ENCODE peak calls at places on chromosome 13, in five cellular contexts. Y, E, J, D and N are unnamed samples.

GRCh38 chr13:44188257-44188656 is 185.4 kb upstream of the SERP2 start:
- DNase-seq in J (peak; percentile 36), D (peak; percentile 56), E (no peak), Y (no peak), N (no peak)

GRCh38 chr13:36728006-36728405 is 54.2 kb downstream of the SERTM1 start:
- DNase-seq in E (no peak), D (no peak), Y (no peak), J (no peak), N (no peak)

GRCh38 chr13:27857271-27857670 is 62.5 kb upstream of the PDX1 start:
- DNase-seq in Y (no peak), J (no peak), D (no peak), E (no peak), N (no peak)

GRCh38 chr13:39100996-39101751 is 62.9 kb downstream of the NHLRC3 start:
- DNase-seq in E (no peak), D (no peak), J (no peak), Y (no peak), N (no peak)

GRCh38 chr13:100588350-100589177 is at the start of gene GGACT:
- DNase-seq in E (peak; percentile 28), J (peak; percentile 56), Y (peak; percentile 77), D (peak; percentile 47), N (no peak)

GRCh38 chr13:27965740-27966640 is 3.1 kb downstream of the CDX2 start:
- DNase-seq in E (no peak), D (no peak), Y (no peak), J (no peak), N (no peak)

GRCh38 chr13:48155850-48156249 is 60.9 kb upstream of the MED4 start:
- DNase-seq in E (no peak), D (peak; percentile 61), Y (no peak), J (peak; percentile 21), N (no peak)

GRCh38 chr13:50401721-50402510 is 386.7 kb downstream of the KCNRG start:
- DNase-seq in E (no peak), D (peak; percentile 91), J (peak; percentile 57), Y (no peak), N (no peak)

GRCh38 chr13:79626924-79627323 is 146.0 kb downstream of the NDFIP2 start:
- DNase-seq in E (no peak), J (no peak), D (no peak), Y (no peak), N (no peak)

GRCh38 chr13:54484166-54484565 is 1455.6 kb downstream of the OLFM4 start:
- DNase-seq in D (no peak), Y (no peak), E (no peak), J (no peak), N (no peak)

GRCh38 chr13:44272692-44273091 is 100.9 kb upstream of the SERP2 start:
- DNase-seq in E (no peak), D (peak; percentile 69), Y (no peak), J (no peak), N (no peak)

GRCh38 chr13:41370736-41371135 is 59.7 kb downstream of the NAA16 start:
- DNase-seq in Y (no peak), E (no peak), D (no peak), J (no peak), N (no peak)

GRCh38 chr13:95893861-95894260 is 159.3 kb downstream of the UGGT2 start:
- DNase-seq in J (no peak), E (no peak), Y (no peak), D (no peak), N (no peak)

GRCh38 chr13:46575843-46576242 is 22.9 kb downstream of the LRCH1 start:
- DNase-seq in E (no peak), J (peak; percentile 75), Y (no peak), D (peak; percentile 96), N (no peak)

GRCh38 chr13:27149702-27150101 is 21.9 kb downstream of the USP12 start:
- DNase-seq in E (no peak), D (no peak), J (no peak), Y (no peak), N (no peak)

GRCh38 chr13:99677388-99677951 is 176.2 kb downstream of the TM9SF2 start:
- DNase-seq in D (no peak), J (peak; percentile 28), E (no peak), Y (no peak), N (no peak)

GRCh38 chr13:105142556-105142955 is 1392.9 kb downstream of the EFNB2 start:
- DNase-seq in E (no peak), J (no peak), Y (no peak), D (no peak), N (no peak)

GRCh38 chr13:98349731-98350305 is 172.7 kb upstream of the RNF113B start:
- DNase-seq in D (no peak), E (no peak), J (no peak), Y (peak; percentile 36), N (no peak)

GRCh38 chr13:97512732-97513131 is 78.8 kb downstream of the RAP2A start:
- DNase-seq in E (no peak), J (no peak), Y (no peak), D (no peak), N (no peak)

GRCh38 chr13:111202745-111203144 is 87.6 kb downstream of the ARHGEF7 start:
- DNase-seq in Y (no peak), J (peak; percentile 82), D (peak; percentile 97), E (no peak), N (no peak)

GRCh38 chr13:64936879-64937278 is 2293.3 kb downstream of the PCDH9 start:
- DNase-seq in Y (no peak), E (no peak), J (no peak), D (no peak), N (no peak)

GRCh38 chr13:22451345-22451744 is 729.4 kb upstream of the SGCG start:
- DNase-seq in D (no peak), E (no peak), Y (peak; percentile 12), J (peak; percentile 39), N (no peak)

GRCh38 chr13:111318396-111318795 is 2.0 kb upstream of the TEX29 start:
- DNase-seq in J (no peak), D (no peak), Y (no peak), E (no peak), N (no peak)

GRCh38 chr13:70856025-70856424 is 747.8 kb upstream of the KLHL1 start:
- DNase-seq in Y (no peak), E (no peak), D (no peak), J (no peak), N (no peak)

GRCh38 chr13:98571955-98572662 is 4.8 kb downstream of the STK24 start:
- DNase-seq in Y (no peak), D (peak; percentile 63), E (no peak), J (peak; percentile 66), N (no peak)

GRCh38 chr13:99922631-99923404 is 48.7 kb downstream of the ZIC5 start:
- DNase-seq in J (no peak), D (no peak), Y (no peak), E (no peak), N (no peak)

GRCh38 chr13:27053902-27054595 is 117.6 kb downstream of the USP12 start:
- DNase-seq in J (peak; percentile 73), D (peak; percentile 84), E (no peak), Y (no peak), N (no peak)

GRCh38 chr13:50030315-50030714 is 15.1 kb downstream of the KCNRG start:
- DNase-seq in E (no peak), D (peak; percentile 14), Y (no peak), J (no peak), N (no peak)

GRCh38 chr13:53422415-53422814 is 393.8 kb downstream of the OLFM4 start:
- DNase-seq in E (no peak), Y (no peak), D (no peak), J (no peak), N (no peak)

GRCh38 chr13:102651892-102652291 is 43.0 kb downstream of the METTL21C start:
- DNase-seq in E (no peak), D (peak; percentile 14), Y (no peak), J (peak; percentile 71), N (no peak)

GRCh38 chr13:106503730-106504129 is 31.7 kb downstream of the EFNB2 start:
- DNase-seq in D (peak; percentile 65), E (no peak), J (no peak), Y (no peak), N (no peak)

GRCh38 chr13:30371649-30372265 is 50.5 kb upstream of the UBE2L5 start:
- DNase-seq in J (peak; percentile 50), D (peak; percentile 56), E (no peak), Y (peak; percentile 46), N (peak; percentile 29)
- H3K4me3 ChIP-seq in J (no peak overlapping the region), D (no peak overlapping the region), E (no peak overlapping the region), Y (no peak overlapping the region), N (no peak overlapping the region)

DNA sequence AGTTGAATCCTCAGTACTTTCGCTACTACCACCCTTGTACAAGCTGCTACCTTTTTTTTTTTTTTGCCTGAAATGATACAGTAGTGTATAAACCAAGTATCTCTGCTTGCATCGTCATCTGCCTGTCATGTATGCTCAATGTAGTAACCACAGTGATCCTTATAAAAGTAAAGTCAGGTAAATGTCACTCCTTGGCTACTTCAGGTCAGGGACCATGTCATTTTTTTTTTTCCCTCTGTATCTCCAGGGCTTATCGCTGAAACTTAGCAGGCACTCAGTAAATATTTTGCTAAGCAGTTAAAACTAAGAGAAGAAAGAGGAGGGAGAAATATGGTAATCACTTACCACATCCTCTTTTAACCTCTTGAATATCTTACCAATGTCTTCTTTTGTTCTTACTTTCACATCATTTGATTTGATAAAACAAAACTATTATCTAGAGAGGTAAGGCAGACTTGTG is 96.8 kb upstream of the KLF12 start:
- DNase-seq in D (no peak), Y (no peak), E (no peak), J (no peak), N (no peak)
- H3K4me3 ChIP-seq in D (no peak overlapping the region), Y (no peak overlapping the region), E (no peak overlapping the region), J (no peak overlapping the region), N (no peak overlapping the region)

GRCh38 chr13:30465541-30466357 is at the start of gene HMGB1:
- DNase-seq in E (peak; percentile 98), Y (peak; percentile 99), J (peak; percentile 99), D (peak; percentile 99), N (peak; percentile 91)
- H3K4me3 ChIP-seq in E (peak within 1 kb of the TSS; percentile 43), Y (peak within 1 kb of the TSS; percentile 66), J (peak within 1 kb of the TSS; percentile 53), D (peak within 1 kb of the TSS; percentile 74), N (peak within 1 kb of the TSS; percentile 97)

DNA sequence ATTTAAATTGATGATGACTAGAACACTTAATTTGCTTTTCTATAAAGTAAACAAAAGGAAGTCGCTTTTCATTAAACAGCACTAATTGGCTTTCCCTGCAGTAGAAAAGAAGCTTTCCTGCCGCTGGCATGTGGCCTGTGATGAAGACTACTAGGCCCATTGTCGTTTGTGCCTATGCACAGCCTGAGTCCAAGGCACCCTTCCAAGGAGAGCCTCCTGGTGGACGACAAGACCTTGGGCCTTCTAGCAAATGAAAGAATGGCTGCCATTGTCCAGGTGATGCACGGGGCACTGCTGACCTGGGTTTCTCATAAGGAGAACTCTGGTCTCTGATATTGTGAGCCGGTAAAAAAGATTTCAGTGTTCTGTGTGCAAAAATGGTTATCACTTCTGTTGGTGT is 233.0 kb downstream of the COL4A1 start:
- DNase-seq in D (no peak), E (no peak), J (no peak), Y (no peak), N (no peak)
- H3K4me3 ChIP-seq in D (no peak overlapping the region), E (no peak overlapping the region), J (no peak overlapping the region), Y (no peak overlapping the region), N (no peak overlapping the region)